ENCODE peak calls at places on chromosomes 2 and 18, in ten cellular contexts. C, A, Y, Z, R, B, N, K, F and W are unnamed samples. For H3K4me1, H3K27me3 and H3K9me3, the result is how much of the 10 kb centered on the place peaks cover.

GRCh38 chr2:26224095-26224494 is 20.3 kb downstream of the HADHA start:
- DNase-seq in C (no peak), A (no peak), Y (no peak), Z (no peak), R (no peak), B (no peak), N (no peak), K (no peak), F (no peak), W (no peak)

GRCh38 chr2:227617316-227618250 is at the start of gene SCYGR4:
- DNase-seq in C (no peak), A (no peak), Y (no peak), Z (no peak), R (no peak), B (no peak), N (no peak), K (no peak), F (no peak), W (no peak)

GRCh38 chr2:135685361-135685760 is 56.3 kb upstream of the UBXN4 start:
- DNase-seq in C (no peak), A (no peak), Y (no peak), Z (no peak), R (no peak), B (no peak), N (no peak), K (no peak), F (no peak), W (no peak)

GRCh38 chr2:75476778-75477177 is 84.0 kb downstream of the EVA1A start:
- DNase-seq in C (no peak), A (no peak), Y (no peak), Z (no peak), R (no peak), B (no peak), N (no peak), K (no peak), F (no peak), W (no peak)

GRCh38 chr2:134333646-134334189 is 79.8 kb downstream of the MGAT5 start:
- DNase-seq in C (no peak), A (no peak), Y (no peak), Z (no peak), R (no peak), B (no peak), N (no peak), K (no peak), F (no peak), W (no peak)

GRCh38 chr18:54444309-54444914 is 86.7 kb downstream of the C18orf54 start:
- DNase-seq in C (peak), A (no peak), Y (peak), Z (peak), R (no peak), B (no peak), N (peak), K (no peak), F (peak), W (no peak)

GRCh38 chr18:62954341-62954740 is 239.0 kb downstream of the PHLPP1 start:
- DNase-seq in C (no peak), A (no peak), Y (no peak), Z (no peak), R (no peak), B (no peak), N (no peak), K (no peak), F (no peak), W (no peak)

GRCh38 chr2:126637393-126637792 is 18.6 kb upstream of the GYPC start:
- DNase-seq in C (no peak), A (no peak), Y (no peak), Z (no peak), R (no peak), B (no peak), N (no peak), K (no peak), F (no peak), W (no peak)

GRCh38 chr2:48081317-48081628 is 175.0 kb upstream of the FBXO11 start:
- DNase-seq in C (no peak), A (no peak), Y (no peak), Z (no peak), R (no peak), B (no peak), N (no peak), K (no peak), F (no peak), W (no peak)

GRCh38 chr2:79040967-79041582 is 15.6 kb downstream of the REG3G start:
- DNase-seq in C (no peak), A (no peak), Y (no peak), Z (peak), R (no peak), B (no peak), N (no peak), K (no peak), F (no peak), W (no peak)

GRCh38 chr2:178934571-178934970 is 115.4 kb downstream of the CCDC141 start:
- DNase-seq in C (no peak), A (no peak), Y (no peak), Z (no peak), R (no peak), B (no peak), N (no peak), K (no peak), F (no peak), W (no peak)

GRCh38 chr2:54386993-54387590 is 69.0 kb upstream of the SPTBN1 start:
- DNase-seq in C (peak), A (no peak), Y (no peak), Z (no peak), R (peak), B (no peak), N (no peak), K (no peak), F (no peak), W (no peak)

GRCh38 chr2:113342650-113343049 is 63.9 kb upstream of the PAX8 start:
- DNase-seq in C (no peak), A (no peak), Y (no peak), Z (no peak), R (no peak), B (no peak), N (no peak), K (peak), F (no peak), W (peak)

GRCh38 chr2:191302459-191303155 is 57.4 kb downstream of the MYO1B start:
- DNase-seq in C (no peak), A (no peak), Y (no peak), Z (no peak), R (no peak), B (no peak), N (no peak), K (no peak), F (no peak), W (peak)

GRCh38 chr2:120729410-120730052 is 6.1 kb upstream of the GLI2 start:
- DNase-seq in C (no peak), A (no peak), Y (no peak), Z (no peak), R (no peak), B (no peak), N (no peak), K (no peak), F (no peak), W (no peak)

GRCh38 chr2:156343940-156344301 is 11.4 kb upstream of the NR4A2 start:
- DNase-seq in C (no peak), A (no peak), Y (no peak), Z (no peak), R (no peak), B (no peak), N (no peak), K (no peak), F (no peak), W (no peak)

GRCh38 chr2:33541243-33541642 is 57.9 kb downstream of the FAM98A start:
- DNase-seq in C (no peak), A (no peak), Y (no peak), Z (no peak), R (no peak), B (no peak), N (no peak), K (no peak), F (no peak), W (no peak)

GRCh38 chr2:81523344-81523743 is 1218.8 kb upstream of the LRRTM1 start:
- DNase-seq in C (no peak), A (no peak), Y (no peak), Z (no peak), R (no peak), B (no peak), N (no peak), K (no peak), F (no peak), W (no peak)

GRCh38 chr18:49025426-49025766 is 74.6 kb upstream of the SMAD7 start:
- DNase-seq in C (no peak), A (peak), Y (no peak), Z (no peak), R (no peak), B (no peak), N (peak), K (no peak), F (no peak), W (no peak)

GRCh38 chr18:8786766-8787670 is 81.7 kb downstream of the MTCL1 start:
- DNase-seq in C (no peak), A (no peak), Y (peak), Z (no peak), R (no peak), B (no peak), N (peak), K (no peak), F (no peak), W (no peak)

GRCh38 chr2:194182888-194183287 is 1474.1 kb upstream of the SLC39A10 start:
- DNase-seq in C (no peak), A (no peak), Y (no peak), Z (no peak), R (no peak), B (no peak), N (no peak), K (no peak), F (no peak), W (no peak)

GRCh38 chr2:72911256-72911655 is 6.1 kb upstream of the EMX1 start:
- DNase-seq in C (no peak), A (no peak), Y (no peak), Z (no peak), R (no peak), B (no peak), N (no peak), K (no peak), F (no peak), W (no peak)

GRCh38 chr2:30914456-30914855 is 107.2 kb upstream of the CAPN13 start:
- DNase-seq in C (no peak), A (no peak), Y (no peak), Z (no peak), R (no peak), B (no peak), N (no peak), K (no peak), F (no peak), W (no peak)
- H3K4me1 ChIP-seq in C (under half), A (under half), Y (under half), Z (under half), R (under half), B (under half), N (under half), K (under half), F (under half), W (under half)

DNA sequence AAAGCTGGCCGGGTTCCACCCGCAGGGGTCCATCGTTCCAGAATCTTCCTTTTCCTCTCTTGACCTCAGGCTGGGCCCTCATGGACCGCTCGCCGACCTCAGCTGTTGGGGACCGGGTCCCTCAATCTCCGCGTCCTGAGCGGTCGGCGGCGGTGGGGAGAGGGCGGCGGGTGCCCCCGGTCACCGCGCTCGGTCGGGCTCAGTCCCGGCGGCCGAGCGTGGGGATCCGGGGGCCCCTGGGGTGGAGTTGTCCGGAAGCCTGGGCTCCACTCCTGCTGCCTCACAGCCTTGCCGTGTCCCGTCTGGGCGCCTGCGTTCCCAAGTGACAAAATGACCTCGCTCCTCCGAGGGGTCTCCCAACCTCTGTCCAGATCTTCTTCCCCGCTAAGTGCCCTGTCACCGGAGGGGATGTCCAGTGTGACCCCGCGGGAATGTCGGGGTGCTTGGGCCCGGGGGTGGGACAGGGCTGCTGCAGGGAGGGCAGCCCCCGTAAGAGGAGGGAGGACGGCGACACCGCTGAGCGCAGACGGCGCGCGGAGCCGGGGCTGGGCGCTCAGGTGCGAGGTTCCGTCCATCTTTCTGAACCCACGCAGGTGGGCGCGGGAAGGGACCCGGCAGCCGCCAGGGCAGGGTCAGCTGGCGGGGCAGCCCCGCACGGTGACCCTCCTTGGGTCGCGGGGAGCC is 16.0 kb upstream of the E2F6 start:
- DNase-seq in C (no peak), A (no peak), Y (no peak), Z (no peak), R (no peak), B (no peak), N (no peak), K (no peak), F (no peak), W (no peak)
- H3K27me3 ChIP-seq in C (under half), A (half or more), Y (under half), Z (under half), R (half or more), B (under half), N (under half), K (under half), F (under half), W (under half)

GRCh38 chr2:46537624-46538023 is 58.3 kb downstream of the TMEM247 start:
- DNase-seq in C (no peak), A (no peak), Y (no peak), Z (no peak), R (no peak), B (no peak), N (no peak), K (no peak), F (no peak), W (no peak)
- H3K9me3 ChIP-seq in C (under half), A (under half), Y (under half), Z (under half), R (under half), B (under half), N (under half), K (under half), F (under half), W (under half)

GRCh38 chr2:207202645-207203044 is 36.9 kb upstream of the KLF7 start:
- DNase-seq in C (no peak), A (no peak), Y (no peak), Z (no peak), R (no peak), B (no peak), N (no peak), K (no peak), F (peak), W (no peak)
- H3K4me1 ChIP-seq in C (under half), A (under half), Y (under half), Z (under half), R (under half), B (under half), N (under half), K (under half), F (under half), W (under half)

GRCh38 chr18:908631-909621 is 4.3 kb downstream of the ADCYAP1 start:
- DNase-seq in C (no peak), A (no peak), Y (no peak), Z (no peak), R (no peak), B (no peak), N (no peak), K (no peak), F (no peak), W (no peak)
- H3K27me3 ChIP-seq in C (under half), A (half or more), Y (half or more), Z (under half), R (half or more), B (under half), N (half or more), K (under half), F (half or more), W (under half)